ENCODE peak calls at places on chromosomes 11 and 22, in six cellular contexts. N, G, E, T, V and D are unnamed samples.

GRCh38 chr11:31825453-31826391 is 14.6 kb upstream of the PAX6 start:
- DNase-seq in N (no peak), G (no peak), E (peak; percentile 78), T (no peak), V (no peak), D (no peak)

GRCh38 chr11:116871248-116871647 is 33.8 kb upstream of the APOA1 start:
- DNase-seq in N (no peak), G (no peak), E (no peak), T (no peak), V (no peak), D (no peak)

GRCh38 chr11:93653080-93653479 is 8.4 kb upstream of the CEP295 start:
- DNase-seq in N (no peak), G (no peak), E (no peak), T (no peak), V (no peak), D (no peak)

GRCh38 chr22:47605886-47606285 is 843.4 kb downstream of the TBC1D22A start:
- DNase-seq in N (no peak), G (no peak), E (no peak), T (no peak), V (no peak), D (no peak)

GRCh38 chr11:125425601-125426000 is 70.5 kb downstream of the FEZ1 start:
- DNase-seq in N (no peak), G (no peak), E (no peak), T (no peak), V (no peak), D (no peak)

GRCh38 chr11:4704054-4704789 is at the start of gene MMP26:
- DNase-seq in N (no peak), G (no peak), E (peak; percentile 46), T (no peak), V (no peak), D (no peak)

GRCh38 chr11:18721576-18722292 is 4.3 kb downstream of the IGSF22 start:
- DNase-seq in N (peak; percentile 76), G (no peak), E (peak; percentile 85), T (peak; percentile 45), V (no peak), D (peak; percentile 55)

GRCh38 chr11:60396790-60397189 is 531 bp downstream of the MS4A14 start:
- DNase-seq in N (no peak), G (no peak), E (no peak), T (no peak), V (peak; percentile 47), D (no peak)

GRCh38 chr11:2095198-2095520 is 44.0 kb downstream of the IGF2 start:
- DNase-seq in N (no peak), G (no peak), E (no peak), T (no peak), V (no peak), D (no peak)

GRCh38 chr11:27696961-27697360 is 3.3 kb downstream of the BDNF start:
- DNase-seq in N (no peak), G (no peak), E (no peak), T (no peak), V (no peak), D (no peak)

GRCh38 chr11:33659370-33660139 is 41.1 kb downstream of the C11orf91 start:
- DNase-seq in N (no peak), G (no peak), E (no peak), T (no peak), V (no peak), D (no peak)

GRCh38 chr11:91998466-91998865 is 226.2 kb upstream of the FAT3 start:
- DNase-seq in N (no peak), G (no peak), E (no peak), T (no peak), V (no peak), D (no peak)

GRCh38 chr22:31872209-31872608 is 72.1 kb upstream of the YWHAH start:
- DNase-seq in N (peak; percentile 39), G (peak; percentile 33), E (peak; percentile 54), T (no peak), V (no peak), D (no peak)

GRCh38 chr11:69497221-69497787 is 15.8 kb downstream of the LINC01488 start:
- DNase-seq in N (no peak), G (peak; percentile 97), E (no peak), T (peak; percentile 56), V (no peak), D (peak; percentile 81)

GRCh38 chr11:17164361-17165246 is 43.2 kb downstream of the PIK3C2A start:
- DNase-seq in N (no peak), G (peak; percentile 53), E (no peak), T (no peak), V (no peak), D (no peak)

GRCh38 chr11:107859459-107860239 is 1.1 kb upstream of the SLC35F2 start:
- DNase-seq in N (no peak), G (no peak), E (peak; percentile 63), T (peak; percentile 37), V (peak; percentile 63), D (no peak)

GRCh38 chr11:9850224-9850895 is 186.5 kb downstream of the SWAP70 start:
- DNase-seq in N (no peak), G (no peak), E (no peak), T (no peak), V (no peak), D (no peak)

GRCh38 chr11:66840317-66841091 is 2.7 kb upstream of the RCE1 start:
- DNase-seq in N (no peak), G (no peak), E (no peak), T (no peak), V (no peak), D (no peak)

DNA sequence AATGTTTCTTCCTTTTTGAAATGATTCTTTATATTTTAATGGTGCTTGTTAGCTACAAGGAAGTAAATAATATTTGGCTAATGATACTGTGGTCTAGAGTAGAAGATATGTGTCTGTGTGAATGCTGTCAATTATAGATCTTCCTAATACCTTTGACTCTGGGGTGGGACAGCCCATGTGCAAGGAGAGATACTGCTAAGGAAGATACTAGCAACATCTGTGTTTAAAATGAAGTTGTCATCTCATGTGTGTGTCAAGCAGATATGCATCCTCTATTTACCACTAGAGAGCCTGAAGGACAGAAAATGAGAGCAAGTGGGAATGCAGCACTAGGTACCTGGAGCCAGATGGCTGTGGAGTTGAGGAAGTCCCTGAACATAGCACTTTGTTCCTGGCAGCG is 34.1 kb downstream of the PPME1 start:
- DNase-seq in N (peak; percentile 19), G (no peak), E (no peak), T (no peak), V (no peak), D (no peak)
- TF ChIP-seq ZNF274 in N (no peak), G (no peak), E (no peak), T (no peak), V (no peak), D (no peak)

GRCh38 chr22:38796262-38796957 is 2.5 kb upstream of the DNAL4 start:
- DNase-seq in N (no peak), G (no peak), E (no peak), T (no peak), V (no peak), D (no peak)

GRCh38 chr22:38802671-38803121 is 8.8 kb upstream of the DNAL4 start:
- DNase-seq in N (peak; percentile 13), G (peak; percentile 53), E (peak; percentile 52), T (peak; percentile 62), V (no peak), D (no peak)

GRCh38 chr22:38798496-38798895 is 4.6 kb upstream of the DNAL4 start:
- DNase-seq in N (no peak), G (no peak), E (no peak), T (no peak), V (no peak), D (no peak)

GRCh38 chr22:38795569-38795968 is 1.6 kb upstream of the DNAL4 start:
- DNase-seq in N (no peak), G (no peak), E (no peak), T (no peak), V (no peak), D (no peak)

DNA sequence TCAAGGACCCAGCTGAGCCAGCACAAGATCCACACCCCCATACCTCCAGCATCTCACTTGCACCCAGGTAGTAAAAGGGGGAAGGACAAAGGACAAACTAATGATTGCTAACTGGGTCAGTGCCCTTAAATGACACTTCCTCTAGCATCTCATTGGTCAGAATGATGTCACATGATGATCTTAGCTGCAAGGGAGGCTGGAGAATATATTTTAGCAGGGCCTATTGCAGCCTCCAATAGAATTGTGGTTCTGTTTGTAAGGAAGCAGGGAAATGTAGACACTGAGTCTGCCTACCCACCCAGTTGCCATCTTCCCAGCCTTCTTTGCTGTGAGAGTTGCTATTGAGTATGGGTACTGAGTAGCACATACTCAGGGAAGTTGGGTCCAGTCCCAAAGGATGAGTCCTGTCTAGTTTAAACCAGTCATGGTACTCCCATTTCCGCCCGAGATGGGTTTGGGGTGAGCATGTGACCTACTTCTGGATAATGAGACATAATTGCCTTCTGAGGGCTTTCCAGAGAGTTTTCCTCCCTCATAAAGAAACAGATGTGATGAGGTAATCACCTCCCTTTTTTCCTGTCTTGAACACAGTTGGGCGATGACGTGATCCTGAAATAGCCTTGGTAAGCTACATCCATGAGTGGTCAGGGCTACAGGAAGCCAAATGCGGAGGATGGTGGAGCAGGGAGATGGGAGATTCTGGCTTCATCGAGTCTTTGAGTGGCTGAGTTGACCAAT is 5.5 kb upstream of the DNAL4 start:
- DNase-seq in N (no peak), G (no peak), E (no peak), T (no peak), V (no peak), D (no peak)
- H3K9ac ChIP-seq in N (no peak overlapping the region), G (no peak overlapping the region), E (no peak overlapping the region), T (no peak overlapping the region), V (no peak overlapping the region), D (no peak overlapping the region)

DNA sequence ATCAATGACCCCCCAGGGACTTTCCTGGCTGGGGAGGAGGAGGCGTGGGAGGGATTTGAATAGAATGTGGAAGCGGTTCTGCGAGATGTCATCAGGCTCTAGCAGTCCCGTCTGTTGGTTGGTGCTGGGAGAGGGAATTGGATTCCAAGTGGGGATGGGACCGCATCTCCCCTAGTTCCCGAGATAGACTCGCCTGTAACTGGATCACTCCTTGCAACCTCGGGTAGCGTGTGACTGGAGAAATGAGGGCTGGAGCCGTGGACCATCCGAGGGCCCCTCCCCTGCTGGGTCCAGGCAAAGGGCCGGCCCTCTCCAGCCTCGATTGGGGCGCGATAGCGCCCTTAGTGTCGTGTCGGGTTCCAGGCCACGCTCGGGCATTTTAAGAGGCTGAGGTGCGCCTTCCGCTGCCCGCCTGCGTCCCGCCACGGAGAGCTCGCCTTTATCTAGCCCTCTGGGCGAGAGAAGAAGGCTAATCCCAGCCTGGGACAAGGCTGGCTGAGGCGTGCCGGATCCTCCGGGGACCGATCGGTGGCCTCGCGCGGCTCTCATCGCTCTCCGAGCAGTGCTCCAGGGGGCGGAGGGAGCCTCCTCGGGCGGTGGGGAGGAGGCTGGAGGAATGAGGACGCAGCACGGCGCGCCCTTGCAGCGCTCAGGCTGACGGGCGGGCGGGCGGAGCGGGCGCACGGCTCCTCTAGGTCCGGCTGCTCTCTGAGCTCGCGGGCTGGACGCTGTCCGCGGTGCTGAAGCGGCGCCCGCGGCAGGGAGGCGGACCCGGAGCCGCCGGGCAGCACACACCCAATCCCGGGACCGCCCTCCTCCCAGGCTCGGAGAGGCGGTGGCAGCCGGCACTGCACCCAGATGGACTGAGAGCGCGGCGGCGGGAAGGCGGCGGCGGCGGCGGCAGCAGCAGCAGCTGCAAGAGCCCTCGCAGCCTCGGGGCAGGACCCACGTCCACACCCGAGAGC is 107.8 kb downstream of the OSBP2 start:
- DNase-seq in N (peak; percentile 89), G (peak; percentile 77), E (peak; percentile 91), T (peak; percentile 61), V (no peak), D (peak; percentile 84)
- TF ChIP-seq ZNF274 in N (no peak), G (peak; percentile 99), E (no peak), T (no peak), V (no peak), D (no peak)

GRCh38 chr11:44934110-44934509 is 16.6 kb downstream of the TP53I11 start:
- DNase-seq in N (no peak), G (no peak), E (no peak), T (no peak), V (no peak), D (no peak)
- H3K9ac ChIP-seq in N (no peak overlapping the region), G (no peak overlapping the region), E (no peak overlapping the region), T (no peak overlapping the region), V (no peak overlapping the region), D (no peak overlapping the region)